ENCODE peak calls at places on chromosomes 5 and 9, in ten cellular contexts. One of them, this sample, is unnamed.

GRCh38 chr9:123362856-123363255 is 6.9 kb downstream of the CRB2 start:
- DNase-seq in ovary: no peak
- DNase-seq in sigmoid colon: no peak
- DNase-seq in AG10803: no peak
- DNase-seq in adrenal gland: no peak
- DNase-seq in IMR-90: no peak
- DNase-seq in PC-9: no peak
- DNase-seq in mucosa of descending colon: no peak
- DNase-seq in fibroblast of lung: no peak
- DNase-seq in breast epithelium: no peak
- DNase-seq in this sample: no peak

GRCh38 chr9:107286057-107286456 is 3.0 kb downstream of the RAD23B start:
- DNase-seq in sigmoid colon: no peak
- DNase-seq in IMR-90: peak; percentile 69
- DNase-seq in breast epithelium: no peak
- DNase-seq in AG10803: no peak
- DNase-seq in fibroblast of lung: peak; percentile 61
- DNase-seq in adrenal gland: no peak
- DNase-seq in PC-9: peak; percentile 40
- DNase-seq in ovary: no peak
- DNase-seq in mucosa of descending colon: no peak
- DNase-seq in this sample: no peak

GRCh38 chr9:27337833-27338526 is 41.0 kb upstream of the EQTN start:
- DNase-seq in IMR-90: no peak
- DNase-seq in ovary: no peak
- DNase-seq in PC-9: no peak
- DNase-seq in sigmoid colon: no peak
- DNase-seq in AG10803: no peak
- DNase-seq in adrenal gland: no peak
- DNase-seq in breast epithelium: no peak
- DNase-seq in fibroblast of lung: no peak
- DNase-seq in mucosa of descending colon: no peak
- DNase-seq in this sample: no peak

GRCh38 chr5:58182287-58182841 is 277.5 kb downstream of the PLK2 start:
- DNase-seq in sigmoid colon: no peak
- DNase-seq in IMR-90: no peak
- DNase-seq in AG10803: no peak
- DNase-seq in PC-9: no peak
- DNase-seq in ovary: no peak
- DNase-seq in fibroblast of lung: no peak
- DNase-seq in mucosa of descending colon: no peak
- DNase-seq in adrenal gland: no peak
- DNase-seq in breast epithelium: no peak
- DNase-seq in this sample: no peak

GRCh38 chr9:16255217-16255616 is 615.3 kb downstream of the BNC2 start:
- DNase-seq in adrenal gland: no peak
- DNase-seq in mucosa of descending colon: no peak
- DNase-seq in sigmoid colon: no peak
- DNase-seq in PC-9: no peak
- DNase-seq in AG10803: no peak
- DNase-seq in breast epithelium: no peak
- DNase-seq in ovary: no peak
- DNase-seq in fibroblast of lung: no peak
- DNase-seq in IMR-90: no peak
- DNase-seq in this sample: no peak

GRCh38 chr5:67202830-67203229 is 6.2 kb upstream of the CD180 start:
- DNase-seq in adrenal gland: no peak
- DNase-seq in ovary: no peak
- DNase-seq in mucosa of descending colon: no peak
- DNase-seq in fibroblast of lung: no peak
- DNase-seq in IMR-90: no peak
- DNase-seq in PC-9: no peak
- DNase-seq in AG10803: no peak
- DNase-seq in breast epithelium: peak; percentile 64
- DNase-seq in sigmoid colon: no peak
- DNase-seq in this sample: no peak

GRCh38 chr5:91307023-91307422 is 76.1 kb downstream of the ARRDC3 start:
- DNase-seq in IMR-90: peak; percentile 36
- DNase-seq in mucosa of descending colon: peak; percentile 59
- DNase-seq in PC-9: no peak
- DNase-seq in adrenal gland: no peak
- DNase-seq in sigmoid colon: peak; percentile 90
- DNase-seq in breast epithelium: no peak
- DNase-seq in ovary: peak; percentile 67
- DNase-seq in AG10803: peak; percentile 100
- DNase-seq in fibroblast of lung: no peak
- DNase-seq in this sample: peak; percentile 92

GRCh38 chr9:72041775-72042194 is 18.6 kb downstream of the C9orf57 start:
- DNase-seq in mucosa of descending colon: no peak
- DNase-seq in PC-9: peak; percentile 75
- DNase-seq in ovary: peak; percentile 44
- DNase-seq in AG10803: peak; percentile 79
- DNase-seq in fibroblast of lung: peak; percentile 82
- DNase-seq in adrenal gland: no peak
- DNase-seq in breast epithelium: peak; percentile 56
- DNase-seq in sigmoid colon: peak; percentile 76
- DNase-seq in IMR-90: peak; percentile 76
- DNase-seq in this sample: peak; percentile 81

GRCh38 chr5:80187274-80187673 is 68.6 kb downstream of the SERINC5 start:
- DNase-seq in mucosa of descending colon: no peak
- DNase-seq in breast epithelium: no peak
- DNase-seq in AG10803: no peak
- DNase-seq in fibroblast of lung: no peak
- DNase-seq in IMR-90: no peak
- DNase-seq in PC-9: peak; percentile 79
- DNase-seq in sigmoid colon: no peak
- DNase-seq in adrenal gland: no peak
- DNase-seq in ovary: no peak
- DNase-seq in this sample: no peak

GRCh38 chr9:79164396-79164795 is 407.4 kb upstream of the TLE4 start:
- DNase-seq in mucosa of descending colon: no peak
- DNase-seq in AG10803: no peak
- DNase-seq in ovary: no peak
- DNase-seq in sigmoid colon: no peak
- DNase-seq in IMR-90: peak; percentile 10
- DNase-seq in fibroblast of lung: peak; percentile 52
- DNase-seq in adrenal gland: no peak
- DNase-seq in PC-9: no peak
- DNase-seq in breast epithelium: peak; percentile 23
- DNase-seq in this sample: no peak

DNA sequence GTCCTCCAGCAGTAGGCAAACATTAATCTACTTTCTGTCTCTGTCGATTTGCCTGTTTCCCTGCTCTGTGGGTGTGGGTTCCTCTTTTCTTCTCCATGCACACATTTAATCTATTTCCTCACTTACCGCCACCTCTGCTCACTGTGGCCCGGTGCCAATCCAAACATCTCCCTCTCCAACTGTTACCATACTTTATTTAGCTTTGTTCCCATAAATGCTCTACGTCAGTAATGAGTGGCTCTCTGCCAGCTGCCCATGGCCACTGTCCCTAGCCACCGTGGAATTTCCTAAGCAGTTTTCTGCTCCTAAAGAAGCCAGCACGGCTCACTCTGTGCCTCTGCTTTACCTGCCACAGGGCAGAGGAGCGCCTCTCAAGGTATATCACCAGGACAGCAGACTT is 19.5 kb upstream of the GOLPH3 start:
- DNase-seq in mucosa of descending colon: peak; percentile 86
- DNase-seq in AG10803: peak; percentile 67
- DNase-seq in sigmoid colon: peak; percentile 94
- DNase-seq in PC-9: peak; percentile 87
- DNase-seq in ovary: peak; percentile 73
- DNase-seq in adrenal gland: peak; percentile 75
- DNase-seq in fibroblast of lung: peak; percentile 87
- DNase-seq in IMR-90: peak; percentile 77
- DNase-seq in breast epithelium: peak; percentile 87
- DNase-seq in this sample: peak; percentile 52
- H3K4me3 ChIP-seq in mucosa of descending colon: no peak overlapping the region
- H3K4me3 ChIP-seq in AG10803: no peak overlapping the region
- H3K4me3 ChIP-seq in sigmoid colon: no peak overlapping the region
- H3K4me3 ChIP-seq in PC-9: peak overlapping the region; percentile 1
- H3K4me3 ChIP-seq in ovary: no peak overlapping the region
- H3K4me3 ChIP-seq in adrenal gland: no peak overlapping the region
- H3K4me3 ChIP-seq in fibroblast of lung: no peak overlapping the region
- H3K4me3 ChIP-seq in IMR-90: no peak overlapping the region
- H3K4me3 ChIP-seq in breast epithelium: no peak overlapping the region
- H3K4me3 ChIP-seq in this sample: no peak overlapping the region

GRCh38 chr9:86765040-86765343 is 182.3 kb downstream of the GAS1 start:
- DNase-seq in fibroblast of lung: no peak
- DNase-seq in AG10803: no peak
- DNase-seq in breast epithelium: no peak
- DNase-seq in IMR-90: no peak
- DNase-seq in mucosa of descending colon: no peak
- DNase-seq in adrenal gland: no peak
- DNase-seq in ovary: no peak
- DNase-seq in sigmoid colon: no peak
- DNase-seq in PC-9: no peak
- DNase-seq in this sample: no peak

GRCh38 chr9:86766912-86767311 is 180.4 kb downstream of the GAS1 start:
- DNase-seq in AG10803: peak; percentile 92
- DNase-seq in sigmoid colon: no peak
- DNase-seq in PC-9: peak; percentile 95
- DNase-seq in mucosa of descending colon: no peak
- DNase-seq in adrenal gland: no peak
- DNase-seq in IMR-90: peak; percentile 89
- DNase-seq in breast epithelium: peak; percentile 93
- DNase-seq in ovary: no peak
- DNase-seq in fibroblast of lung: peak; percentile 97
- DNase-seq in this sample: peak; percentile 58

GRCh38 chr9:86765736-86766410 is 181.4 kb downstream of the GAS1 start:
- DNase-seq in sigmoid colon: no peak
- DNase-seq in PC-9: no peak
- DNase-seq in adrenal gland: no peak
- DNase-seq in AG10803: no peak
- DNase-seq in fibroblast of lung: no peak
- DNase-seq in IMR-90: no peak
- DNase-seq in ovary: no peak
- DNase-seq in mucosa of descending colon: no peak
- DNase-seq in breast epithelium: no peak
- DNase-seq in this sample: no peak

GRCh38 chr9:86764230-86765039 is 182.9 kb downstream of the GAS1 start:
- DNase-seq in AG10803: peak; percentile 69
- DNase-seq in breast epithelium: peak; percentile 68
- DNase-seq in PC-9: no peak
- DNase-seq in adrenal gland: no peak
- DNase-seq in sigmoid colon: no peak
- DNase-seq in ovary: no peak
- DNase-seq in IMR-90: no peak
- DNase-seq in fibroblast of lung: no peak
- DNase-seq in mucosa of descending colon: no peak
- DNase-seq in this sample: no peak

DNA sequence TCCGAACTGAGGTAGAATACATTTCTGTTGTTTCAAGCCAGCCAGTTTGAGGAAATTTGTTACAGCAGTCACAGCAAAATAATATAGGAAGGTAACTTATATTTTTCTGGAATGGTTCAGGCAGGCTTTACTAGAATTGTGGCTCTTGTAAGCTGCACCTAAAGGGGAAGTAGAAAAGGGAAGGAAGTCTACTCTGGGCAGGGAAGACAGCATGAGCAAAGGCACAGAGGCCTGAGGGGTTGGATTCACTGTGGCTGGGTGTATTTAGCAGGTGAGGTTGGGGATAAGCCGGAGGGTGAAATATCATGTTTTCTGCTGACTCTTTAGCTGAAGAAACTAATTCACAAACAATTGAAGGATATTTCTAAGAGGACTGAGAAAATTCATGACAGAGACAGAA is 183.5 kb downstream of the GAS1 start:
- DNase-seq in AG10803: no peak
- DNase-seq in PC-9: no peak
- DNase-seq in sigmoid colon: no peak
- DNase-seq in IMR-90: no peak
- DNase-seq in adrenal gland: no peak
- DNase-seq in breast epithelium: no peak
- DNase-seq in ovary: no peak
- DNase-seq in mucosa of descending colon: no peak
- DNase-seq in fibroblast of lung: no peak
- DNase-seq in this sample: no peak
- TF ChIP-seq CTCF in AG10803: no peak
- TF ChIP-seq CTCF in PC-9: no peak
- TF ChIP-seq CTCF in sigmoid colon: no peak
- TF ChIP-seq CTCF in IMR-90: no peak
- TF ChIP-seq CTCF in adrenal gland: no peak
- TF ChIP-seq CTCF in breast epithelium: no peak
- TF ChIP-seq CTCF in ovary: no peak
- TF ChIP-seq CTCF in mucosa of descending colon: no peak
- TF ChIP-seq CTCF in fibroblast of lung: no peak
- TF ChIP-seq CTCF in this sample: no peak

GRCh38 chr5:134090482-134090881 is 24.0 kb upstream of the TCF7 start:
- DNase-seq in ovary: no peak
- DNase-seq in breast epithelium: no peak
- DNase-seq in IMR-90: no peak
- DNase-seq in sigmoid colon: no peak
- DNase-seq in AG10803: no peak
- DNase-seq in mucosa of descending colon: peak; percentile 80
- DNase-seq in adrenal gland: no peak
- DNase-seq in PC-9: no peak
- DNase-seq in fibroblast of lung: no peak
- DNase-seq in this sample: no peak
- H3K4me3 ChIP-seq in ovary: no peak overlapping the region
- H3K4me3 ChIP-seq in breast epithelium: no peak overlapping the region
- H3K4me3 ChIP-seq in IMR-90: no peak overlapping the region
- H3K4me3 ChIP-seq in sigmoid colon: no peak overlapping the region
- H3K4me3 ChIP-seq in AG10803: no peak overlapping the region
- H3K4me3 ChIP-seq in mucosa of descending colon: no peak overlapping the region
- H3K4me3 ChIP-seq in adrenal gland: no peak overlapping the region
- H3K4me3 ChIP-seq in PC-9: no peak overlapping the region
- H3K4me3 ChIP-seq in fibroblast of lung: no peak overlapping the region
- H3K4me3 ChIP-seq in this sample: no peak overlapping the region

GRCh38 chr5:167855818-167856217 is 435.6 kb upstream of the WWC1 start:
- DNase-seq in mucosa of descending colon: no peak
- DNase-seq in AG10803: no peak
- DNase-seq in PC-9: no peak
- DNase-seq in adrenal gland: no peak
- DNase-seq in breast epithelium: no peak
- DNase-seq in ovary: no peak
- DNase-seq in IMR-90: no peak
- DNase-seq in fibroblast of lung: no peak
- DNase-seq in sigmoid colon: no peak
- DNase-seq in this sample: no peak
- TF ChIP-seq CTCF in mucosa of descending colon: no peak
- TF ChIP-seq CTCF in AG10803: no peak
- TF ChIP-seq CTCF in PC-9: no peak
- TF ChIP-seq CTCF in adrenal gland: no peak
- TF ChIP-seq CTCF in breast epithelium: no peak
- TF ChIP-seq CTCF in ovary: no peak
- TF ChIP-seq CTCF in IMR-90: no peak
- TF ChIP-seq CTCF in fibroblast of lung: no peak
- TF ChIP-seq CTCF in sigmoid colon: no peak
- TF ChIP-seq CTCF in this sample: no peak

This sample was measured in AG09309.